ENCODE peak calls at places on chromosomes 1 and 21, in nine cellular contexts. One of them, this sample, is unnamed.

GRCh38 chr1:178776553-178776952 is 51.5 kb downstream of the RALGPS2 start:
- DNase-seq in cardiac muscle cell: no peak
- DNase-seq in hepatocyte: no peak
- DNase-seq in breast epithelium: no peak
- DNase-seq in IMR-90: no peak
- DNase-seq in thoracic aorta: no peak
- DNase-seq in A549: no peak
- DNase-seq in endodermal cell: no peak
- DNase-seq in dorsolateral prefrontal cortex: no peak
- DNase-seq in this sample: no peak

GRCh38 chr1:111172463-111172862 is 28.0 kb downstream of the DENND2D start:
- DNase-seq in IMR-90: no peak
- DNase-seq in endodermal cell: no peak
- DNase-seq in hepatocyte: no peak
- DNase-seq in breast epithelium: no peak
- DNase-seq in cardiac muscle cell: no peak
- DNase-seq in thoracic aorta: no peak
- DNase-seq in A549: no peak
- DNase-seq in dorsolateral prefrontal cortex: no peak
- DNase-seq in this sample: no peak

GRCh38 chr1:8598783-8599182 is 218.7 kb downstream of the RERE start:
- DNase-seq in A549: no peak
- DNase-seq in cardiac muscle cell: peak
- DNase-seq in hepatocyte: peak
- DNase-seq in IMR-90: peak
- DNase-seq in thoracic aorta: no peak
- DNase-seq in dorsolateral prefrontal cortex: no peak
- DNase-seq in breast epithelium: no peak
- DNase-seq in endodermal cell: no peak
- DNase-seq in this sample: no peak

GRCh38 chr1:21814241-21814918 is 2.3 kb downstream of the LDLRAD2 start:
- DNase-seq in endodermal cell: peak
- DNase-seq in A549: no peak
- DNase-seq in breast epithelium: no peak
- DNase-seq in hepatocyte: peak
- DNase-seq in dorsolateral prefrontal cortex: no peak
- DNase-seq in cardiac muscle cell: peak
- DNase-seq in IMR-90: no peak
- DNase-seq in thoracic aorta: no peak
- DNase-seq in this sample: no peak

GRCh38 chr1:26711777-26712176 is 16.0 kb downstream of the ARID1A start:
- DNase-seq in A549: no peak
- DNase-seq in cardiac muscle cell: no peak
- DNase-seq in thoracic aorta: no peak
- DNase-seq in IMR-90: no peak
- DNase-seq in dorsolateral prefrontal cortex: no peak
- DNase-seq in breast epithelium: no peak
- DNase-seq in endodermal cell: no peak
- DNase-seq in hepatocyte: no peak
- DNase-seq in this sample: no peak

GRCh38 chr1:71640131-71640530 is 559.3 kb upstream of the ZRANB2 start:
- DNase-seq in dorsolateral prefrontal cortex: no peak
- DNase-seq in A549: no peak
- DNase-seq in breast epithelium: no peak
- DNase-seq in IMR-90: no peak
- DNase-seq in endodermal cell: no peak
- DNase-seq in thoracic aorta: no peak
- DNase-seq in cardiac muscle cell: peak
- DNase-seq in hepatocyte: no peak
- DNase-seq in this sample: no peak

GRCh38 chr1:33943978-33944377 is 80.1 kb downstream of the HMGB4 start:
- DNase-seq in thoracic aorta: no peak
- DNase-seq in IMR-90: peak
- DNase-seq in hepatocyte: peak
- DNase-seq in dorsolateral prefrontal cortex: no peak
- DNase-seq in endodermal cell: no peak
- DNase-seq in breast epithelium: no peak
- DNase-seq in cardiac muscle cell: peak
- DNase-seq in A549: no peak
- DNase-seq in this sample: no peak

GRCh38 chr1:17852383-17852782 is 97.2 kb downstream of the ACTL8 start:
- DNase-seq in endodermal cell: no peak
- DNase-seq in breast epithelium: no peak
- DNase-seq in cardiac muscle cell: no peak
- DNase-seq in dorsolateral prefrontal cortex: no peak
- DNase-seq in IMR-90: no peak
- DNase-seq in A549: no peak
- DNase-seq in thoracic aorta: no peak
- DNase-seq in hepatocyte: no peak
- DNase-seq in this sample: no peak

GRCh38 chr1:67367370-67368345 is 60.0 kb downstream of the IL12RB2 start:
- DNase-seq in thoracic aorta: no peak
- DNase-seq in IMR-90: peak
- DNase-seq in endodermal cell: no peak
- DNase-seq in cardiac muscle cell: peak
- DNase-seq in A549: peak
- DNase-seq in hepatocyte: peak
- DNase-seq in dorsolateral prefrontal cortex: no peak
- DNase-seq in breast epithelium: no peak
- DNase-seq in this sample: no peak

GRCh38 chr1:215200121-215200520 is 117.6 kb downstream of the KCNK2 start:
- DNase-seq in IMR-90: no peak
- DNase-seq in A549: no peak
- DNase-seq in endodermal cell: no peak
- DNase-seq in breast epithelium: no peak
- DNase-seq in cardiac muscle cell: no peak
- DNase-seq in dorsolateral prefrontal cortex: no peak
- DNase-seq in hepatocyte: no peak
- DNase-seq in thoracic aorta: no peak
- DNase-seq in this sample: no peak

GRCh38 chr1:79561521-79561978 is 555.0 kb upstream of the ADGRL4 start:
- DNase-seq in IMR-90: no peak
- DNase-seq in thoracic aorta: no peak
- DNase-seq in hepatocyte: no peak
- DNase-seq in endodermal cell: no peak
- DNase-seq in dorsolateral prefrontal cortex: no peak
- DNase-seq in cardiac muscle cell: no peak
- DNase-seq in A549: no peak
- DNase-seq in breast epithelium: no peak
- DNase-seq in this sample: no peak

GRCh38 chr21:43854773-43855633 is 10.0 kb upstream of the AGPAT3 start:
- DNase-seq in breast epithelium: no peak
- DNase-seq in hepatocyte: peak
- DNase-seq in endodermal cell: no peak
- DNase-seq in cardiac muscle cell: peak
- DNase-seq in A549: no peak
- DNase-seq in IMR-90: no peak
- DNase-seq in dorsolateral prefrontal cortex: no peak
- DNase-seq in thoracic aorta: no peak
- DNase-seq in this sample: no peak

GRCh38 chr1:39892611-39893595 is 8.8 kb downstream of the MYCL start:
- DNase-seq in cardiac muscle cell: peak
- DNase-seq in IMR-90: peak
- DNase-seq in breast epithelium: no peak
- DNase-seq in dorsolateral prefrontal cortex: peak
- DNase-seq in A549: peak
- DNase-seq in endodermal cell: peak
- DNase-seq in hepatocyte: peak
- DNase-seq in thoracic aorta: no peak
- DNase-seq in this sample: peak

GRCh38 chr1:55997550-55997949 is 581.8 kb downstream of the PLPP3 start:
- DNase-seq in hepatocyte: no peak
- DNase-seq in cardiac muscle cell: no peak
- DNase-seq in endodermal cell: no peak
- DNase-seq in thoracic aorta: no peak
- DNase-seq in IMR-90: peak
- DNase-seq in dorsolateral prefrontal cortex: no peak
- DNase-seq in breast epithelium: no peak
- DNase-seq in A549: no peak
- DNase-seq in this sample: no peak

GRCh38 chr1:10728595-10729410 is 67.6 kb downstream of the CASZ1 start:
- DNase-seq in cardiac muscle cell: no peak
- DNase-seq in dorsolateral prefrontal cortex: no peak
- DNase-seq in A549: no peak
- DNase-seq in thoracic aorta: no peak
- DNase-seq in breast epithelium: no peak
- DNase-seq in hepatocyte: no peak
- DNase-seq in endodermal cell: no peak
- DNase-seq in IMR-90: no peak
- DNase-seq in this sample: no peak

GRCh38 chr1:174031099-174031498 is 8.9 kb upstream of the RC3H1 start:
- DNase-seq in cardiac muscle cell: no peak
- DNase-seq in breast epithelium: no peak
- DNase-seq in dorsolateral prefrontal cortex: no peak
- DNase-seq in thoracic aorta: no peak
- DNase-seq in hepatocyte: no peak
- DNase-seq in A549: no peak
- DNase-seq in endodermal cell: no peak
- DNase-seq in IMR-90: no peak
- DNase-seq in this sample: no peak

GRCh38 chr21:42864812-42865211 is 14.5 kb downstream of the WDR4 start:
- DNase-seq in endodermal cell: no peak
- DNase-seq in thoracic aorta: no peak
- DNase-seq in A549: no peak
- DNase-seq in hepatocyte: no peak
- DNase-seq in IMR-90: no peak
- DNase-seq in dorsolateral prefrontal cortex: peak
- DNase-seq in breast epithelium: no peak
- DNase-seq in cardiac muscle cell: peak
- DNase-seq in this sample: no peak

GRCh38 chr1:23177438-23178380 is 9.1 kb upstream of the LUZP1 start:
- DNase-seq in IMR-90: peak
- DNase-seq in dorsolateral prefrontal cortex: peak
- DNase-seq in cardiac muscle cell: peak
- DNase-seq in breast epithelium: peak
- DNase-seq in endodermal cell: peak
- DNase-seq in hepatocyte: peak
- DNase-seq in A549: peak
- DNase-seq in thoracic aorta: peak
- DNase-seq in this sample: no peak

GRCh38 chr1:189628857-189629256 is 848.8 kb downstream of the BRINP3 start:
- DNase-seq in endodermal cell: peak
- DNase-seq in breast epithelium: no peak
- DNase-seq in IMR-90: no peak
- DNase-seq in cardiac muscle cell: no peak
- DNase-seq in hepatocyte: no peak
- DNase-seq in thoracic aorta: no peak
- DNase-seq in A549: no peak
- DNase-seq in dorsolateral prefrontal cortex: no peak
- DNase-seq in this sample: no peak

GRCh38 chr1:32334274-32334861 is 1.7 kb downstream of the MARCKSL1 start:
- DNase-seq in dorsolateral prefrontal cortex: no peak
- DNase-seq in breast epithelium: no peak
- DNase-seq in cardiac muscle cell: no peak
- DNase-seq in IMR-90: no peak
- DNase-seq in thoracic aorta: no peak
- DNase-seq in A549: no peak
- DNase-seq in endodermal cell: no peak
- DNase-seq in hepatocyte: no peak
- DNase-seq in this sample: no peak
- H3K27ac ChIP-seq in dorsolateral prefrontal cortex: peak
- H3K27ac ChIP-seq in breast epithelium: peak
- H3K27ac ChIP-seq in cardiac muscle cell: no peak
- H3K27ac ChIP-seq in IMR-90: peak
- H3K27ac ChIP-seq in thoracic aorta: no peak
- H3K27ac ChIP-seq in A549: peak
- H3K27ac ChIP-seq in endodermal cell: peak
- H3K27ac ChIP-seq in hepatocyte: peak
- H3K27ac ChIP-seq in this sample: no peak

DNA sequence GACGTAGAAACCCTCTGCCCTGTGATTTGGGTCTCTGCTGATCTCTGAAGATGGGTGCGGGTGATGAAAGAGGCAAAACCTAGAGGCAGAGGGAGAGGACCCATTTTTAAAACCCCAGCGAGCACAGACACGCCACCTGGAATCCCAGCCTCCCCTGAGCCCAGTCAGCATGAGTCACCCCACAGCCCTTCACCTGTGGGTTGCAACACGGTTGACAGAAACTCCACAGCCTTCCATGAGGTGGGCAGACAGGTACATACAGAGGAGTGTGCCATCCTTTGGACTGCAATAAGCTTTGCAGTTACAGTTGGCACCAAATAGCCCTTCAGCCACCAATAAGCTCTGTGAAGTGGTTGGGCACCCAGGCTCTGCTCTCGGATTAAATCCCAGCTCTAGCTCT is 2.1 kb upstream of the GRHL3 start:
- DNase-seq in hepatocyte: no peak
- DNase-seq in IMR-90: no peak
- DNase-seq in thoracic aorta: no peak
- DNase-seq in endodermal cell: no peak
- DNase-seq in breast epithelium: no peak
- DNase-seq in A549: no peak
- DNase-seq in dorsolateral prefrontal cortex: no peak
- DNase-seq in cardiac muscle cell: no peak
- DNase-seq in this sample: peak
- TF ChIP-seq CTCF in hepatocyte: no peak
- TF ChIP-seq CTCF in IMR-90: no peak
- TF ChIP-seq CTCF in thoracic aorta: no peak
- TF ChIP-seq CTCF in endodermal cell: no peak
- TF ChIP-seq CTCF in breast epithelium: no peak
- TF ChIP-seq CTCF in A549: no peak
- TF ChIP-seq CTCF in dorsolateral prefrontal cortex: no peak
- TF ChIP-seq CTCF in cardiac muscle cell: no peak
- TF ChIP-seq CTCF in this sample: peak

GRCh38 chr1:85244271-85245053 is 15.0 kb downstream of the C1orf52 start:
- DNase-seq in A549: no peak
- DNase-seq in breast epithelium: no peak
- DNase-seq in IMR-90: peak
- DNase-seq in thoracic aorta: no peak
- DNase-seq in endodermal cell: no peak
- DNase-seq in dorsolateral prefrontal cortex: no peak
- DNase-seq in hepatocyte: peak
- DNase-seq in cardiac muscle cell: peak
- DNase-seq in this sample: peak
- H3K27ac ChIP-seq in A549: no peak
- H3K27ac ChIP-seq in breast epithelium: no peak
- H3K27ac ChIP-seq in IMR-90: peak
- H3K27ac ChIP-seq in thoracic aorta: no peak
- H3K27ac ChIP-seq in endodermal cell: no peak
- H3K27ac ChIP-seq in dorsolateral prefrontal cortex: no peak
- H3K27ac ChIP-seq in hepatocyte: peak
- H3K27ac ChIP-seq in cardiac muscle cell: peak
- H3K27ac ChIP-seq in this sample: peak

DNA sequence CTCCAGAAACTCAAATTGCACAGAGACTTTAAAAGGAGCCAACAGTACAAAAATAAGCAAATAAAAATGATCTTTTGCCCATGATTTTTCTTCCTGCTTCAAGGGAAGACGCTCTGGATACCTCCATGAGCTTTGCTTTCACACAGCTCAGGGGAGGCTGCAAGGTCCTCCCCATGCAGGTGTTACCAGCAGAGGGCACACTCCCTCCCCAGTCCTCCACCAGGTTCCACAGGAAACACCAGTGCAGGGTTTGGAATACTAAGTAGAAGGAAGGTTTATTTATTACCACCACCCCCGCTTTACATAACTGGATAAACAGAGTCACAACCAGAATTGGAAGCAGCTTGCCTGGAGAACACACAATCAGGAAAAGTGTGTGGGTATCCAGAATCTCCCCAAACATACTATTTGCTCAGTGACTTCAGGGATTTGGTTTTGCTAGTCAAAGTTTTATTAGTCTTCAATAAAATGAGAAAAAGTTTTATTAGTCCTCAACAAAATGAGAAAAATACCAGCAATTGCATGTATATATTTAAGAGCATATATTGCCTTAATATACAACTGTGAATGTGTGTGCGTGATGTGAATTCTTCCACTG is 37.3 kb downstream of the HSD3B1 start:
- DNase-seq in A549: peak
- DNase-seq in dorsolateral prefrontal cortex: no peak
- DNase-seq in endodermal cell: peak
- DNase-seq in hepatocyte: no peak
- DNase-seq in thoracic aorta: no peak
- DNase-seq in cardiac muscle cell: peak
- DNase-seq in IMR-90: no peak
- DNase-seq in breast epithelium: no peak
- DNase-seq in this sample: no peak
- TF ChIP-seq CTCF in A549: no peak
- TF ChIP-seq CTCF in dorsolateral prefrontal cortex: no peak
- TF ChIP-seq CTCF in endodermal cell: peak
- TF ChIP-seq CTCF in hepatocyte: peak
- TF ChIP-seq CTCF in thoracic aorta: no peak
- TF ChIP-seq CTCF in cardiac muscle cell: peak
- TF ChIP-seq CTCF in IMR-90: peak
- TF ChIP-seq CTCF in breast epithelium: no peak
- TF ChIP-seq CTCF in this sample: peak